ENCODE peak calls at places on chromosome 7, in five cellular contexts. F is CD8-positive, alpha-beta T cell; D is AG09309; W is HCT116; K is lower leg skin. L is an unnamed sample.

GRCh38 chr7:24825931-24826661 is 68.8 kb upstream of the GSDME start:
- DNase-seq in F (no peak), D (no peak), W (peak; percentile 93), K (peak; percentile 37), L (no peak)

GRCh38 chr7:20200361-20200760 is 16.8 kb downstream of the MACC1 start:
- DNase-seq in F (no peak), D (no peak), W (no peak), K (no peak), L (no peak)

GRCh38 chr7:150993511-150993910 is 2.7 kb downstream of the NOS3 start:
- DNase-seq in F (no peak), D (no peak), W (no peak), K (no peak), L (no peak)

GRCh38 chr7:122885583-122886356 is 490 bp downstream of the CADPS2 start:
- DNase-seq in F (no peak), D (no peak), W (no peak), K (no peak), L (no peak)

GRCh38 chr7:112990619-112991018 is 96.0 kb downstream of the GPR85 start:
- DNase-seq in F (no peak), D (no peak), W (no peak), K (no peak), L (no peak)

GRCh38 chr7:63113713-63114285 is 884.9 kb upstream of the ZNF722 start:
- DNase-seq in F (no peak), D (no peak), W (no peak), K (no peak), L (no peak)

GRCh38 chr7:92778972-92779371 is 57.4 kb downstream of the CDK6 start:
- DNase-seq in F (no peak), D (peak; percentile 76), W (no peak), K (peak; percentile 73), L (no peak)

GRCh38 chr7:85829817-85830432 is 643.1 kb upstream of the SEMA3D start:
- DNase-seq in F (no peak), D (peak; percentile 3), W (no peak), K (no peak), L (no peak)

GRCh38 chr7:42527004-42527403 is 290.0 kb upstream of the GLI3 start:
- DNase-seq in F (no peak), D (no peak), W (no peak), K (no peak), L (no peak)

GRCh38 chr7:50204576-50204975 is 99.9 kb upstream of the IKZF1 start:
- DNase-seq in F (no peak), D (no peak), W (no peak), K (no peak), L (no peak)

GRCh38 chr7:87413951-87414381 is 61.5 kb downstream of the ABCB4 start:
- DNase-seq in F (no peak), D (peak; percentile 45), W (no peak), K (no peak), L (peak; percentile 5)

GRCh38 chr7:74449809-74450397 is 3.8 kb upstream of the GTF2IRD1 start:
- DNase-seq in F (peak; percentile 61), D (no peak), W (peak; percentile 48), K (peak; percentile 47), L (peak; percentile 41)

GRCh38 chr7:27739301-27739913 is 555 bp upstream of the TAX1BP1 start:
- DNase-seq in F (no peak), D (no peak), W (no peak), K (no peak), L (no peak)

GRCh38 chr7:81299272-81299671 is 380.4 kb upstream of the SEMA3C start:
- DNase-seq in F (no peak), D (peak; percentile 98), W (peak; percentile 29), K (peak; percentile 45), L (peak; percentile 89)

GRCh38 chr7:150568714-150569113 is 1.5 kb downstream of the GIMAP4 start:
- DNase-seq in F (peak; percentile 29), D (no peak), W (no peak), K (no peak), L (no peak)

GRCh38 chr7:92987095-92987494 is 130.7 kb downstream of the SAMD9 start:
- DNase-seq in F (no peak), D (peak; percentile 42), W (no peak), K (no peak), L (no peak)

GRCh38 chr7:81299711-81300110 is 380.9 kb upstream of the SEMA3C start:
- DNase-seq in F (no peak), D (no peak), W (no peak), K (no peak), L (no peak)

GRCh38 chr7:37395618-37396259 is 52.9 kb downstream of the ELMO1 start:
- DNase-seq in F (no peak), D (no peak), W (no peak), K (no peak), L (no peak)

GRCh38 chr7:93279541-93279940 is 47.4 kb downstream of the VPS50 start:
- DNase-seq in F (no peak), D (no peak), W (no peak), K (no peak), L (no peak)

GRCh38 chr7:103073989-103074518 is 542 bp downstream of the FBXL13 start:
- DNase-seq in F (no peak), D (no peak), W (no peak), K (no peak), L (no peak)

GRCh38 chr7:91066627-91067026 is 197.6 kb upstream of the FZD1 start:
- DNase-seq in F (no peak), D (no peak), W (no peak), K (no peak), L (no peak)

GRCh38 chr7:91491868-91492267 is 227.6 kb downstream of the FZD1 start:
- DNase-seq in F (no peak), D (no peak), W (no peak), K (no peak), L (no peak)

GRCh38 chr7:108051449-108051848 is 48.5 kb upstream of the LAMB1 start:
- DNase-seq in F (no peak), D (no peak), W (no peak), K (no peak), L (no peak)

GRCh38 chr7:110856704-110857103 is 234.2 kb upstream of the LRRN3 start:
- DNase-seq in F (no peak), D (no peak), W (no peak), K (no peak), L (no peak)

DNA sequence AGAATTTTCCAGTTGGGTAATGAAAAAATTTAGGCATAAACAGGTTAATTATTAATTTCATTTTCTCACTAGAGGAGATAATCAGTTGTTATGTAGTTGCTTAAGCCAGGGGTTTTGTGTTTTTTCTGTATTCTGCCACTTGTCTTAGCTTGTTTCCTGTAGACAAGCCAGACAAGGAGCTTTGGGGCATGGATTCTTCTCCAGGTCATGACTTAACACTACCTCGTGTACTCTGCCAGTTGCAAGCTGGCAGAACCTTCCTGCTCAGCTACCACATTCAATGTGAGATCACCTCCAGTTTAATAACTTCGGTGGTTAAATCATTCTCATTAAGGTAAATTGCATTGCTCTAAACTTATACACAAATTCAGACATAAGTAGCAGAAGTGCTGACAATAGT is 1.8 kb downstream of the CCM2 start:
- DNase-seq in F (no peak), D (no peak), W (no peak), K (no peak), L (no peak)
- H3K4me3 ChIP-seq in F (no peak overlapping the region), D (no peak overlapping the region), W (no peak overlapping the region), K (no peak overlapping the region), L (peak overlapping the region; percentile 81)

GRCh38 chr7:2555121-2556052 is at the start of gene BRAT1:
- DNase-seq in F (peak; percentile 96), D (peak; percentile 55), W (peak; percentile 89), K (peak; percentile 96), L (peak; percentile 77)

GRCh38 chr7:2564970-2565546 is 6.3 kb downstream of the IQCE start:
- DNase-seq in F (no peak), D (no peak), W (no peak), K (no peak), L (no peak)

GRCh38 chr7:2554654-2555053 is 670 bp downstream of the BRAT1 start:
- DNase-seq in F (no peak), D (no peak), W (no peak), K (no peak), L (no peak)

GRCh38 chr7:2558620-2559282 is at the start of gene IQCE:
- DNase-seq in F (peak; percentile 89), D (peak; percentile 39), W (peak; percentile 73), K (peak; percentile 86), L (peak; percentile 45)

GRCh38 chr7:2560175-2560695 is 1.5 kb downstream of the IQCE start:
- DNase-seq in F (no peak), D (no peak), W (no peak), K (no peak), L (no peak)
- TF ChIP-seq CTCF in F (no peak), D (peak; percentile 48), W (peak; percentile 5), K (no peak), L (no peak)

GRCh38 chr7:69893915-69894314 is 295.6 kb downstream of the AUTS2 start:
- DNase-seq in F (no peak), D (no peak), W (no peak), K (no peak), L (no peak)

GRCh38 chr7:69890081-69890369 is 291.8 kb downstream of the AUTS2 start:
- DNase-seq in F (no peak), D (no peak), W (no peak), K (no peak), L (no peak)

GRCh38 chr7:69892790-69893189 is 294.5 kb downstream of the AUTS2 start:
- DNase-seq in F (no peak), D (no peak), W (no peak), K (no peak), L (no peak)

GRCh38 chr7:69889338-69890080 is 291.2 kb downstream of the AUTS2 start:
- DNase-seq in F (no peak), D (no peak), W (no peak), K (no peak), L (no peak)
- H3K4me3 ChIP-seq in F (no peak overlapping the region), D (no peak overlapping the region), W (no peak overlapping the region), K (no peak overlapping the region), L (no peak overlapping the region)

GRCh38 chr7:39609462-39610149 is 13.8 kb upstream of the RALA start:
- DNase-seq in F (no peak), D (no peak), W (no peak), K (no peak), L (no peak)
- TF ChIP-seq CTCF in F (no peak), D (no peak), W (no peak), K (no peak), L (peak; percentile 11)

GRCh38 chr7:158398750-158399149 is 188.9 kb downstream of the PTPRN2 start:
- DNase-seq in F (no peak), D (no peak), W (no peak), K (no peak), L (no peak)
- H3K4me3 ChIP-seq in F (no peak overlapping the region), D (no peak overlapping the region), W (no peak overlapping the region), K (no peak overlapping the region), L (no peak overlapping the region)